ENCODE peak calls at places on chromosomes 3 and 15, in eight cellular contexts. E, M, C, Q, S, A, N and W are unnamed samples.

GRCh38 chr15:70789213-70789612 is 25.9 kb upstream of the UACA start:
- DNase-seq in Q (no peak), S (no peak), A (no peak), N (peak; percentile 34), M (no peak), C (no peak), E (no peak), W (no peak)

GRCh38 chr3:106139834-106140233 is 271.0 kb upstream of the CBLB start:
- DNase-seq in N (no peak), C (no peak), S (no peak), E (no peak), M (no peak), A (no peak), Q (no peak), W (no peak)

GRCh38 chr15:58299311-58299850 is 132.4 kb upstream of the LIPC start:
- DNase-seq in C (peak; percentile 53), E (no peak), S (peak; percentile 87), A (peak; percentile 54), Q (no peak), N (no peak), M (no peak), W (no peak)

GRCh38 chr15:31352911-31353811 is 26.5 kb downstream of the KLF13 start:
- DNase-seq in Q (peak; percentile 48), N (peak; percentile 90), S (peak; percentile 87), E (no peak), C (peak; percentile 88), M (peak; percentile 96), A (peak; percentile 88), W (peak; percentile 71)

GRCh38 chr15:91548588-91548987 is 304.9 kb upstream of the SLCO3A1 start:
- DNase-seq in S (no peak), M (no peak), A (no peak), Q (no peak), N (peak; percentile 5), E (no peak), C (no peak), W (no peak)

GRCh38 chr3:185585862-185586643 is at the start of gene SENP2:
- DNase-seq in E (peak; percentile 99), A (peak; percentile 100), M (peak; percentile 99), Q (peak; percentile 99), C (peak; percentile 99), S (peak; percentile 98), N (peak; percentile 99), W (peak; percentile 98)

GRCh38 chr3:64167346-64167745 is 57.9 kb downstream of the PRICKLE2 start:
- DNase-seq in A (no peak), M (no peak), E (no peak), C (no peak), N (no peak), Q (no peak), S (no peak), W (no peak)

GRCh38 chr15:87777054-87777498 is 479.5 kb downstream of the NTRK3 start:
- DNase-seq in M (peak; percentile 92), C (peak; percentile 88), S (peak; percentile 30), N (peak; percentile 62), A (no peak), Q (no peak), E (no peak), W (peak; percentile 42)

GRCh38 chr15:88745696-88746095 is 57.5 kb upstream of the ACAN start:
- DNase-seq in A (no peak), S (peak; percentile 73), C (peak; percentile 67), N (peak; percentile 63), Q (no peak), M (no peak), E (no peak), W (peak; percentile 44)

GRCh38 chr3:129005526-129006303 is 4.6 kb downstream of the EFCC1 start:
- DNase-seq in N (peak; percentile 59), Q (no peak), S (no peak), E (peak; percentile 32), C (peak; percentile 54), A (no peak), M (no peak), W (no peak)

GRCh38 chr15:95025924-95026728 is 794.8 kb downstream of the MCTP2 start:
- DNase-seq in S (peak; percentile 69), A (peak; percentile 35), E (peak; percentile 2), Q (no peak), C (peak; percentile 75), N (peak; percentile 79), M (peak; percentile 42), W (peak; percentile 25)

GRCh38 chr3:162117961-162118360 is 621.4 kb downstream of the OTOL1 start:
- DNase-seq in E (no peak), Q (no peak), A (peak; percentile 2), N (no peak), C (no peak), S (no peak), M (no peak), W (no peak)

GRCh38 chr3:85193565-85193964 is 234.8 kb downstream of the CADM2 start:
- DNase-seq in M (no peak), A (no peak), Q (no peak), N (no peak), E (no peak), S (no peak), C (no peak), W (no peak)

GRCh38 chr15:33871911-33872760 is 96.2 kb upstream of the CHRM5 start:
- DNase-seq in M (no peak), E (no peak), A (no peak), C (peak; percentile 47), Q (no peak), S (no peak), N (peak; percentile 18), W (no peak)

GRCh38 chr3:16521580-16521941 is 8.1 kb upstream of the RFTN1 start:
- DNase-seq in S (no peak), M (no peak), E (no peak), A (no peak), C (no peak), N (no peak), Q (no peak), W (no peak)

GRCh38 chr15:67796728-67797127 is 28.6 kb upstream of the SKOR1 start:
- DNase-seq in N (peak; percentile 33), S (no peak), A (no peak), E (no peak), Q (no peak), C (no peak), M (no peak), W (no peak)

GRCh38 chr3:13112521-13113345 is 39.5 kb upstream of the IQSEC1 start:
- DNase-seq in N (no peak), A (no peak), M (no peak), Q (no peak), S (no peak), E (no peak), C (no peak), W (no peak)